ENCODE peak calls at places on chromosomes 4 and X, in seven cellular contexts. E, S, A, N, T, Z and F are unnamed samples.

GRCh38 chrX:134636859-134637258 is 21.4 kb downstream of the PLAC1 start:
- DNase-seq in A (no peak), S (no peak), E (no peak), N (no peak), Z (no peak), T (no peak), F (no peak)

GRCh38 chr4:60913026-60913425 is 287.1 kb upstream of the ADGRL3 start:
- DNase-seq in S (no peak), A (no peak), T (no peak), E (no peak), N (no peak), Z (no peak), F (no peak)

GRCh38 chr4:1171306-1172227 is 816 bp downstream of the SPON2 start:
- DNase-seq in A (no peak), Z (peak; percentile 89), T (peak; percentile 70), N (no peak), E (peak; percentile 15), S (no peak), F (no peak)

GRCh38 chr4:17762705-17763104 is 18.7 kb downstream of the FAM184B start:
- DNase-seq in T (no peak), S (peak; percentile 24), E (no peak), Z (no peak), N (no peak), A (no peak), F (no peak)

GRCh38 chr4:54215379-54216072 is 13.6 kb upstream of the PDGFRA start:
- DNase-seq in S (no peak), Z (no peak), T (no peak), E (no peak), N (no peak), A (no peak), F (no peak)

GRCh38 chr4:179145746-179146530 is 1703.7 kb upstream of the AGA start:
- DNase-seq in N (no peak), T (no peak), E (no peak), A (no peak), Z (no peak), S (no peak), F (no peak)

GRCh38 chr4:56668267-56668666 is 12.8 kb downstream of the HOPX start:
- DNase-seq in A (peak; percentile 8), E (no peak), S (peak; percentile 6), N (no peak), Z (no peak), T (no peak), F (no peak)

GRCh38 chrX:136546369-136546768 is 14.4 kb downstream of the VGLL1 start:
- DNase-seq in N (no peak), T (no peak), Z (no peak), S (no peak), A (no peak), E (no peak), F (no peak)

GRCh38 chr4:84994280-84994679 is 27.8 kb upstream of the WDFY3 start:
- DNase-seq in Z (no peak), S (no peak), T (no peak), E (no peak), A (no peak), N (no peak), F (no peak)

GRCh38 chr4:3073158-3074077 is 920 bp downstream of the HTT-AS start:
- DNase-seq in Z (peak; percentile 86), E (peak; percentile 13), N (no peak), S (no peak), T (peak; percentile 76), A (no peak), F (peak; percentile 45)
- TF ChIP-seq POLR2A in Z (no peak), E (peak; percentile 66), N (no peak), S (peak; percentile 57), T (no peak), A (no peak), F (peak; percentile 13)

DNA sequence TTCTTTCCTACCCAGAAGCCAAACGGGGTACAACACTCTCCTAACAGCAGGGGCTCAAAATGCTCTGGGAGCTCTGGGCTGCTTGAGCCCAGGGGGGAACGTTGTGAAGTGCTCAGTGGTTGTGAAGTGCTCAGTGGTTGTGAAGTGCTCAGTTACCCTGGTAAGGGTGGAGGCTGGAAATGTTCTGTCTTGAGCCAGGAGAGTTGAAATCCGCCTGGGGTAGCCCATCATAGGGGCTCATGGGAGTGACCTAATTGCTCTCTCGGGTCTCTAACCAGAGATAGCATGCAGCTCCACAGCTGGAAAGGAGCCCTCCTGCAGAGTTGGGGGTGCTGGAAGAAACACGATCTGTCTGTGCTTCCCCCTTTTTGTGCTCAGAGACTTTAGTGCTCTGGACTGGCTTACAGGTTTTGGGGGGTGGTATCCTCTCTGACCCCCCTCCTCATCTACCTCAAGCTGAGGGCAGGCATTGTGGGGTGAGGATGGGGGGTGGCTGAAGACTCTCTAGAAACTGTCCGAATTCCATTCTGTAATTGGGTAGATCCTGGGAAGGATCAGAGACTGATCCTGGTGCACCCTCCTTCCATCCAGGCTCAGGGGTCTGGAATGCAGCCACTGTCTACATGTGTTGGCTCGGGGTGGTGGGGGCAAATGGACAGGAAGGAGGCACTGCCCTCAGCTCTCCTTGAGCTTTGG is 2.7 kb downstream of the EFNB1 start:
- DNase-seq in Z (peak; percentile 81), T (no peak), S (no peak), E (no peak), N (no peak), A (no peak), F (no peak)
- H3K4me3 ChIP-seq in Z (peak overlapping the region; percentile 8), T (peak overlapping the region; percentile 80), S (no peak overlapping the region), E (no peak overlapping the region), N (peak overlapping the region; percentile 83), A (no peak overlapping the region), F (peak overlapping the region; percentile 67)

GRCh38 chr4:15778191-15778741 is at the start of gene CD38:
- DNase-seq in S (peak; percentile 29), N (no peak), A (no peak), Z (no peak), E (peak; percentile 13), T (no peak), F (peak; percentile 70)
- TF ChIP-seq POLR2A in S (no peak), N (no peak), A (no peak), Z (no peak), E (no peak), T (no peak), F (no peak)

GRCh38 chr4:107824367-107825071 is at the start of gene SGMS2:
- DNase-seq in E (peak; percentile 93), Z (peak; percentile 98), T (peak; percentile 96), S (peak; percentile 87), N (peak; percentile 80), A (peak; percentile 88), F (peak; percentile 90)
- H3K4me3 ChIP-seq in E (peak within 1 kb of the TSS; percentile 67), Z (peak within 1 kb of the TSS; percentile 74), T (peak within 1 kb of the TSS; percentile 93), S (peak within 1 kb of the TSS; percentile 91), N (peak within 1 kb of the TSS; percentile 80), A (peak within 1 kb of the TSS; percentile 66), F (peak within 1 kb of the TSS; percentile 67)